ENCODE peak calls at places on chromosome 12, in five cellular contexts. One of them, this sample, is unnamed.

GRCh38 chr12:52032431-52032796 is 18.8 kb upstream of the NR4A1 start:
- DNase-seq in upper lobe of left lung: peak
- DNase-seq in IMR-90: peak
- DNase-seq in HCT116: no peak
- DNase-seq in psoas muscle: peak
- DNase-seq in this sample: peak

GRCh38 chr12:115456946-115457689 is 773.1 kb upstream of the TBX3 start:
- DNase-seq in IMR-90: no peak
- DNase-seq in psoas muscle: no peak
- DNase-seq in upper lobe of left lung: no peak
- DNase-seq in HCT116: peak
- DNase-seq in this sample: no peak

GRCh38 chr12:108833757-108834472 is 23.5 kb downstream of the SSH1 start:
- DNase-seq in upper lobe of left lung: no peak
- DNase-seq in HCT116: no peak
- DNase-seq in IMR-90: peak
- DNase-seq in psoas muscle: peak
- DNase-seq in this sample: no peak

GRCh38 chr12:51028126-51028810 is 2.1 kb upstream of the SLC11A2 start:
- DNase-seq in upper lobe of left lung: peak
- DNase-seq in IMR-90: peak
- DNase-seq in HCT116: no peak
- DNase-seq in psoas muscle: no peak
- DNase-seq in this sample: no peak

GRCh38 chr12:47850153-47851084 is 30.7 kb upstream of the HDAC7 start:
- DNase-seq in upper lobe of left lung: no peak
- DNase-seq in psoas muscle: no peak
- DNase-seq in IMR-90: peak
- DNase-seq in HCT116: no peak
- DNase-seq in this sample: no peak

GRCh38 chr12:55847033-55847432 is 4.3 kb upstream of the MMP19 start:
- DNase-seq in psoas muscle: peak
- DNase-seq in upper lobe of left lung: peak
- DNase-seq in IMR-90: peak
- DNase-seq in HCT116: no peak
- DNase-seq in this sample: no peak

GRCh38 chr12:60059180-60059579 is 463.4 kb downstream of the SLC16A7 start:
- DNase-seq in psoas muscle: no peak
- DNase-seq in HCT116: no peak
- DNase-seq in IMR-90: peak
- DNase-seq in upper lobe of left lung: no peak
- DNase-seq in this sample: no peak

GRCh38 chr12:59657266-59657665 is 61.4 kb downstream of the SLC16A7 start:
- DNase-seq in HCT116: no peak
- DNase-seq in upper lobe of left lung: no peak
- DNase-seq in IMR-90: peak
- DNase-seq in psoas muscle: no peak
- DNase-seq in this sample: no peak

GRCh38 chr12:50606675-50607379 is 102.0 kb downstream of the DIP2B start:
- DNase-seq in HCT116: no peak
- DNase-seq in IMR-90: no peak
- DNase-seq in psoas muscle: no peak
- DNase-seq in upper lobe of left lung: no peak
- DNase-seq in this sample: no peak

GRCh38 chr12:57894577-57895292 is 46.6 kb upstream of the ATP23 start:
- DNase-seq in upper lobe of left lung: no peak
- DNase-seq in HCT116: no peak
- DNase-seq in psoas muscle: no peak
- DNase-seq in IMR-90: no peak
- DNase-seq in this sample: no peak

GRCh38 chr12:115749071-115749470 is 528.4 kb downstream of the MED13L start:
- DNase-seq in IMR-90: no peak
- DNase-seq in psoas muscle: no peak
- DNase-seq in HCT116: no peak
- DNase-seq in upper lobe of left lung: no peak
- DNase-seq in this sample: no peak

GRCh38 chr12:51834411-51834810 is 14.1 kb downstream of the FIGNL2 start:
- DNase-seq in HCT116: no peak
- DNase-seq in psoas muscle: no peak
- DNase-seq in IMR-90: no peak
- DNase-seq in upper lobe of left lung: no peak
- DNase-seq in this sample: no peak

GRCh38 chr12:28709996-28710685 is 438.9 kb upstream of the FAR2 start:
- DNase-seq in upper lobe of left lung: no peak
- DNase-seq in psoas muscle: no peak
- DNase-seq in IMR-90: peak
- DNase-seq in HCT116: no peak
- DNase-seq in this sample: no peak

GRCh38 chr12:30806989-30807694 is 52.4 kb upstream of the CAPRIN2 start:
- DNase-seq in upper lobe of left lung: no peak
- DNase-seq in IMR-90: peak
- DNase-seq in HCT116: peak
- DNase-seq in psoas muscle: no peak
- DNase-seq in this sample: no peak

GRCh38 chr12:25311501-25311900 is 60.8 kb upstream of the KRAS start:
- DNase-seq in IMR-90: peak
- DNase-seq in upper lobe of left lung: no peak
- DNase-seq in HCT116: no peak
- DNase-seq in psoas muscle: no peak
- DNase-seq in this sample: no peak

GRCh38 chr12:22856120-22856699 is 231.2 kb downstream of the ETNK1 start:
- DNase-seq in IMR-90: peak
- DNase-seq in psoas muscle: no peak
- DNase-seq in HCT116: peak
- DNase-seq in upper lobe of left lung: no peak
- DNase-seq in this sample: no peak

DNA sequence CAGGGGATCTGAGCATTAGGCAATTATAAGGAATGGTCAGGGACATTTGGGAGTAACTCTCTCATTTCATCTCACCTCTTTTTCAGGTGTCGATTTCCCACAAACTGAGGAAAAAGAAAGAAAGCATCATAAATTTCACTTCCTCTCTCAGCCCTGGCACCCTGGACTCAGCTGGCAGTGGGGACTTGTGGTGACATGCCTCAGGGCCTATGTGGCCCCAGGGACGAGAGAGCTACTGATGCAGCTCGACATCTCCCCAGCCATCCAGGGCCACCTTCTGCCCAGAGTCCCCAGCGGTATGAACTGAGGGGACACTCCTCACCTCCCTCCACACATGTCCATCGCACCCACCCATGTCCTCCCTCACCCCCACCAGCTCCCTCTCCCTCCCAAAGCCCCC is 11.7 kb downstream of the TNFRSF1A start:
- DNase-seq in IMR-90: no peak
- DNase-seq in psoas muscle: no peak
- DNase-seq in upper lobe of left lung: no peak
- DNase-seq in HCT116: no peak
- DNase-seq in this sample: no peak
- H3K27ac ChIP-seq in IMR-90: peak
- H3K27ac ChIP-seq in psoas muscle: no peak
- H3K27ac ChIP-seq in upper lobe of left lung: no peak
- H3K27ac ChIP-seq in HCT116: peak
- H3K27ac ChIP-seq in this sample: peak

DNA sequence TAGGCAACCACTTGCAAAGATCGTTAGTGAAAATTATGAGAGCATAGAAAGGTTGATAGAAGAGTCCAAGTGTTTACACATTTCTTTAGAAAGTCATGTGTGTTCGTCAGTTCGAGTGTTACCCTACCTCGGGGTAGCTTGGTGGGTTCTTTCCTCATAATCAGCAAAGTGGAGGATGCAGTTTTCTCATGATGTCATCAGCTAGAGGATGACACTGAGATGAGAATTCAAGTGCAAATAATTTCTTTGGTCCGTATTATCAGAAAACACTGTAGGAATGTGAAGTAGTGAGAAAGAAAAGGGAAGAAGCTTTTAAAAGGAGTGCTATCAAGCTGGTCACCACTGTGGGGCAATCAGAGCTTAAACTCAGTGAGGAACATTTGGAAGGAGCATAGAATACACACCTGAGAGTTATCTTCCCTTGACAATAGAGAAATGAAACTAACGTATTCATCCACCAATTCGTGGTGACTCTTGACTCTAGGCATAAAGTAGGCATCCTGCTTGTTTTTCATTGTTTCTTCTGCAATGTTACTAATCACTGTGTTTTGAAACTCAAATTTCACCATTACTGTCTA is 1340.9 kb upstream of the TMEM132C start:
- DNase-seq in upper lobe of left lung: no peak
- DNase-seq in HCT116: no peak
- DNase-seq in psoas muscle: no peak
- DNase-seq in IMR-90: no peak
- DNase-seq in this sample: no peak
- TF ChIP-seq CTCF in upper lobe of left lung: no peak
- TF ChIP-seq CTCF in HCT116: no peak
- TF ChIP-seq CTCF in psoas muscle: no peak
- TF ChIP-seq CTCF in IMR-90: no peak
- TF ChIP-seq CTCF in this sample: no peak

GRCh38 chr12:10385181-10385613 is 4.6 kb downstream of the KLRK1 start:
- DNase-seq in psoas muscle: no peak
- DNase-seq in IMR-90: peak
- DNase-seq in upper lobe of left lung: no peak
- DNase-seq in HCT116: no peak
- DNase-seq in this sample: no peak

GRCh38 chr12:10384191-10384590 is 5.7 kb downstream of the KLRK1 start:
- DNase-seq in upper lobe of left lung: no peak
- DNase-seq in psoas muscle: no peak
- DNase-seq in IMR-90: no peak
- DNase-seq in HCT116: no peak
- DNase-seq in this sample: no peak

DNA sequence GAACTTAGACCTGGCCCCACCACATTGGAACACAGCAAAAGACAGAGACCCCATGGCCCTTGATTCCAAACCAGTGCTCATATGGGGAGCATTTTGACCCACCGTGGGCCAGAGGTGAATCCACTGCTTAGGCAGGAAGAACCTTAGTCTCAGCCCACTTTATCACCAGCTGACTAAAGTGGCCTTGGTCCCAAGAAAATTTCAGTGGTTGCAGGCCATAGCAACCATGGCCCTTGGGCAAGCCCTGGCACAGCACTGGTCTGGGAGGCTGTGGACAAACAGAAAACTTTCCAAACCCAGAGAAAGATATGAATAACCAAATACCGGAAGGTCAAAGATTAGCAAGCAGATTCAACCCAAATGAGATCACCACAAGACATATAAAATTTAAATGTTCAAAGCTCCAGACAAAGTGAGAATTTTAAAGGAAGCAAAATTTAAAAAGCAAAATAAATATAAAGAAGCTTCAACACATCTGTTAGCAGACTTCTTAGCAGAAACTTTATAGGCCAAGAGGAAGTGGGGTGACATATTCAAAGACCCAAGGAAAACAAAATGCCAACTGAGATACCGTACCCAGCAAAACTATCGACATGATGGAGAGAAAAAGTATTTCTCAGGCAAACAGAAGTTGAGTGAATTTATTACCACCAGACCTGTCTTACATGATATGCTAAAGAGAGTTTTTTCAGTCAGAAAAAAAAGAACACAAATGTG is 7.8 kb downstream of the KLRK1 start:
- DNase-seq in upper lobe of left lung: no peak
- DNase-seq in HCT116: no peak
- DNase-seq in IMR-90: no peak
- DNase-seq in psoas muscle: no peak
- DNase-seq in this sample: no peak
- H3K27ac ChIP-seq in upper lobe of left lung: no peak
- H3K27ac ChIP-seq in HCT116: no peak
- H3K27ac ChIP-seq in IMR-90: no peak
- H3K27ac ChIP-seq in psoas muscle: no peak
- H3K27ac ChIP-seq in this sample: no peak

GRCh38 chr12:111155020-111155419 is 213.9 kb downstream of the PHETA1 start:
- DNase-seq in upper lobe of left lung: no peak
- DNase-seq in IMR-90: no peak
- DNase-seq in psoas muscle: no peak
- DNase-seq in HCT116: no peak
- DNase-seq in this sample: no peak
- TF ChIP-seq CTCF in upper lobe of left lung: no peak
- TF ChIP-seq CTCF in IMR-90: no peak
- TF ChIP-seq CTCF in psoas muscle: no peak
- TF ChIP-seq CTCF in HCT116: no peak
- TF ChIP-seq CTCF in this sample: no peak

DNA sequence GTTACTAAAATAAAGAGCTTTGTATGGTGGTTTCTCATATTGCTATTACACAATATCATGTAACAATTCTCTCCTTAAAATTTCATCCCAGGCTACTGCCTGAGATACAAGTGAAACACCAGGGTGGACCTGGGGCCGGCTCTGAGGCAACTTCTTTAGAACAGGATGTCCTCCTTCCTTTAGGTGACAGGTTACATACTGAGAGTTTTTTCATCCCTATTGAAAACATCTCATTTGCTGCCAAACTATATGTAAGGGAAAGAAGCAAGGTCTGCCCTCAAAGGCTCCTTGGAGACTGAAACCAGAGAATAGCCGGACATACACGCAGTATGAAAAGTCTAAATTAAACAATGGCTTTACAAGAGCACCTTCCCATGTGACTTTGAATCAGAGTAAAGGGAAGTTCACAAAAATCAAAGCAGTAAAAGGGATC is 139.9 kb downstream of the DUSP6 start:
- DNase-seq in HCT116: no peak
- DNase-seq in IMR-90: no peak
- DNase-seq in upper lobe of left lung: peak
- DNase-seq in psoas muscle: peak
- DNase-seq in this sample: no peak
- H3K27ac ChIP-seq in HCT116: no peak
- H3K27ac ChIP-seq in IMR-90: no peak
- H3K27ac ChIP-seq in upper lobe of left lung: no peak
- H3K27ac ChIP-seq in psoas muscle: peak
- H3K27ac ChIP-seq in this sample: no peak

GRCh38 chr12:54759751-54760150 is 94.6 kb upstream of the MUCL1 start:
- DNase-seq in upper lobe of left lung: no peak
- DNase-seq in IMR-90: peak
- DNase-seq in psoas muscle: no peak
- DNase-seq in HCT116: peak
- DNase-seq in this sample: no peak
- TF ChIP-seq CTCF in upper lobe of left lung: no peak
- TF ChIP-seq CTCF in IMR-90: peak
- TF ChIP-seq CTCF in psoas muscle: no peak
- TF ChIP-seq CTCF in HCT116: peak
- TF ChIP-seq CTCF in this sample: no peak

GRCh38 chr12:65004270-65004669 is 116.8 kb downstream of the WIF1 start:
- DNase-seq in upper lobe of left lung: no peak
- DNase-seq in psoas muscle: no peak
- DNase-seq in HCT116: no peak
- DNase-seq in IMR-90: no peak
- DNase-seq in this sample: no peak

GRCh38 chr12:64997858-64998257 is 123.2 kb downstream of the WIF1 start:
- DNase-seq in psoas muscle: no peak
- DNase-seq in IMR-90: no peak
- DNase-seq in upper lobe of left lung: no peak
- DNase-seq in HCT116: no peak
- DNase-seq in this sample: no peak

GRCh38 chr12:64999157-64999425 is 122.0 kb downstream of the WIF1 start:
- DNase-seq in psoas muscle: no peak
- DNase-seq in HCT116: no peak
- DNase-seq in IMR-90: no peak
- DNase-seq in upper lobe of left lung: no peak
- DNase-seq in this sample: no peak

GRCh38 chr12:64995831-64996230 is 125.3 kb downstream of the WIF1 start:
- DNase-seq in IMR-90: no peak
- DNase-seq in upper lobe of left lung: no peak
- DNase-seq in psoas muscle: no peak
- DNase-seq in HCT116: no peak
- DNase-seq in this sample: no peak

GRCh38 chr12:64998327-64999156 is 122.6 kb downstream of the WIF1 start:
- DNase-seq in IMR-90: no peak
- DNase-seq in psoas muscle: no peak
- DNase-seq in upper lobe of left lung: no peak
- DNase-seq in HCT116: no peak
- DNase-seq in this sample: no peak
- H3K27ac ChIP-seq in IMR-90: no peak
- H3K27ac ChIP-seq in psoas muscle: no peak
- H3K27ac ChIP-seq in upper lobe of left lung: peak
- H3K27ac ChIP-seq in HCT116: no peak
- H3K27ac ChIP-seq in this sample: no peak